ENCODE peak calls at places on chromosomes 3 and 15, in eight cellular contexts. U, S, K, G, C, V, H and R are unnamed samples. For H3K4me1 and H3K9me3, the result is how much of the 10 kb centered on the place peaks cover.

GRCh38 chr15:26891448-26891881 is 24.6 kb downstream of the GABRA5 start:
- DNase-seq in U (no peak), S (no peak), K (no peak), G (no peak), C (no peak), V (no peak), H (peak), R (peak)

GRCh38 chr3:22315925-22316324 is 564.9 kb upstream of the ZNF385D start:
- DNase-seq in U (no peak), S (no peak), K (no peak), G (no peak), C (no peak), V (no peak), H (peak), R (no peak)

GRCh38 chr15:74776851-74777768 is 4.8 kb upstream of the CSK start:
- DNase-seq in U (no peak), S (peak), K (peak), G (peak), C (no peak), V (no peak), H (no peak), R (peak)

GRCh38 chr3:179266701-179267211 is 15.8 kb upstream of the KCNMB3 start:
- DNase-seq in U (no peak), S (no peak), K (no peak), G (peak), C (no peak), V (no peak), H (no peak), R (peak)

GRCh38 chr3:137199678-137200077 is 241.9 kb downstream of the IL20RB start:
- DNase-seq in U (no peak), S (no peak), K (no peak), G (no peak), C (no peak), V (no peak), H (no peak), R (no peak)

GRCh38 chr3:53161345-53161819 is 373 bp downstream of the PRKCD start:
- DNase-seq in U (peak), S (no peak), K (peak), G (peak), C (no peak), V (no peak), H (no peak), R (peak)

GRCh38 chr15:65338366-65338765 is 33.9 kb downstream of the RNU5B-1 start:
- DNase-seq in U (no peak), S (no peak), K (no peak), G (peak), C (no peak), V (no peak), H (no peak), R (no peak)

GRCh38 chr3:125087768-125088391 is 32.1 kb upstream of the HEG1 start:
- DNase-seq in U (no peak), S (no peak), K (no peak), G (no peak), C (no peak), V (no peak), H (no peak), R (no peak)

GRCh38 chr15:99963976-99964375 is 230.7 kb upstream of the LYSMD4 start:
- DNase-seq in U (no peak), S (no peak), K (no peak), G (peak), C (no peak), V (no peak), H (no peak), R (no peak)

GRCh38 chr3:44883999-44884431 is 9.6 kb downstream of the TGM4 start:
- DNase-seq in U (no peak), S (no peak), K (no peak), G (no peak), C (peak), V (no peak), H (peak), R (no peak)

GRCh38 chr15:85314653-85315052 is 65.8 kb upstream of the AKAP13 start:
- DNase-seq in U (no peak), S (no peak), K (no peak), G (no peak), C (no peak), V (no peak), H (peak), R (no peak)

DNA sequence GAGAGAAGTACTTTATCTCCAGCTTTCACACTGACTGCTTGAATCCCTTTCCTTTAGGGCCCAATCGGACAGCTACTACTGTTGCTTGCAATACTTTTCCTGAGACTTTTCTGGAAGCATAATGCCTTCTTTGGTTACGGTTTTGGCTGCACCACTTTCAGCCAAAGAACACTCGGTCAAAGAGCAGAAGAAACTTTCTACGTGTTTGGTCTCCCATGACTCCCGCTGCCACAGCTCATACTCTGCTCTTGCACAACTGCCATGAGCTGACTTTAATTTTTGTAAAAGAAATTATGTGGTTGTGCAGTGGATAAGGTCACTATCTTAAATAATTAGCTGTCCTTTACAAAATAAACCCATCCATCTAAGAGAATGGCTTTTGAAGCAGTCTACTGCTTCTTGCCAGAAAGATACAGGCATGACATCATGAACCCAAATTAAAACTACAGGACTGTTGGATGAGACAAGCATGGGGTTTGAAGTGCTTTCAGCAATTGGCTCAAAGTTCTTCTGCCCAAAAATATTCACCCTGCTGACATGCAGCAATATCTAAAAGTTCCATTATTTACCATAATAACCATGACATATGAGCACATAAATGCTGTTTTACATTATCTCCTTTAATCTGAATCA is 42.0 kb downstream of the PROS1 start:
- DNase-seq in U (no peak), S (no peak), K (no peak), G (no peak), C (no peak), V (no peak), H (no peak), R (no peak)
- H3K4me1 ChIP-seq in U (under half), S (under half), K (under half), G (under half), C (under half), V (under half), H (under half), R (under half)

GRCh38 chr3:29695201-29695904 is 414.5 kb downstream of the RBMS3 start:
- DNase-seq in U (no peak), S (no peak), K (no peak), G (no peak), C (no peak), V (no peak), H (peak), R (no peak)
- H3K9me3 ChIP-seq in U (under half), S (under half), K (under half), G (under half), C (under half), V (under half), H (under half), R (under half)

GRCh38 chr3:10695595-10696285 is 120.3 kb upstream of the SLC6A11 start:
- DNase-seq in U (no peak), S (no peak), K (no peak), G (no peak), C (no peak), V (no peak), H (no peak), R (no peak)
- H3K4me1 ChIP-seq in U (under half), S (under half), K (under half), G (under half), C (under half), V (under half), H (under half), R (under half)

GRCh38 chr3:48271763-48272498 is 31.0 kb downstream of the ZNF589 start:
- DNase-seq in U (no peak), S (no peak), K (no peak), G (no peak), C (no peak), V (no peak), H (no peak), R (no peak)
- H3K9me3 ChIP-seq in U (under half), S (under half), K (under half), G (under half), C (under half), V (under half), H (under half), R (under half)

DNA sequence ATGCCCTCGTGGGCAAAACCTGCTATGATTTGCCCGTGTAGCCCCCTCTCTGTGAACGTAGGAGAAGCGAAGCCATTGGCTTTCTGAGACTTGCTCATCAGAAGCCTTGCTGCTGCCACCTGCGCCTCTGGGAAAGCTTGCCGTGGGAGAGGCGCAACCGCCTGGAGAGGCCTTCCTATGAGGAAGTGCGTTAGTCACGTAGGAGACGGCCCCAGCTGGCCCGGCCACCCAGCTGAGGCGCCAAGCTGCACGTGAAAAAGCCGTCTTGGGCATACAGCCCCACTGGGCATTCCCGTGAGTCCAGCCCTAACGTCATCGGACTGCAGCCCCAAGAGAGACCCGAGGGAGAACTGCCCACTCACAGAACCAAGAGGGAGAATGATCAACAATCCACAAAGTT is 49.1 kb upstream of the TJP1 start:
- DNase-seq in U (peak), S (no peak), K (peak), G (no peak), C (no peak), V (peak), H (no peak), R (peak)
- H3K4me1 ChIP-seq in U (under half), S (under half), K (under half), G (under half), C (under half), V (under half), H (under half), R (under half)

GRCh38 chr15:79728867-79729266 is 167.9 kb downstream of the MTHFS start:
- DNase-seq in U (no peak), S (no peak), K (no peak), G (no peak), C (no peak), V (no peak), H (no peak), R (no peak)
- H3K9me3 ChIP-seq in U (under half), S (under half), K (under half), G (under half), C (under half), V (under half), H (under half), R (under half)

GRCh38 chr15:83850846-83851245 is 196.9 kb downstream of the ADAMTSL3 start:
- DNase-seq in U (no peak), S (no peak), K (no peak), G (no peak), C (no peak), V (no peak), H (no peak), R (no peak)
- H3K4me1 ChIP-seq in U (under half), S (under half), K (under half), G (under half), C (under half), V (under half), H (under half), R (under half)

DNA sequence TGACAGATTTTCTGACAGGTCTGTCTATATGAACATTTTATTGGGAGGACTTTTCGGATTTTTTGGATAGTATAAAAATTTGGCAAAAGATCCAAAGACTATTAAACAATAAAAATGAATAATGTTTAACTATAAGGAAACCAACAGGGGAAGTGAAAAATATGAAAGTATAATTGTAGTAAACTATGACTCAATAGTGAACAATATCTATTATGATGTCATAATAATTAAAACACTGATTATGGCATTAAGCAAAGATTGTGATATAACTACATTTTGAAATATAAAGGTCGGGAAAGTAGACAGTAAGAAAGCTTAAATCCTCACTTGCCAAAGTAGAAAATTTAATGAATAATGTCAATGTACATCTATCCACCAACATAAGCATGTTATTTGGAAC is 44.3 kb upstream of the CNTN6 start:
- DNase-seq in U (no peak), S (no peak), K (no peak), G (no peak), C (no peak), V (no peak), H (no peak), R (no peak)
- H3K9me3 ChIP-seq in U (under half), S (under half), K (under half), G (under half), C (under half), V (under half), H (under half), R (under half)

DNA sequence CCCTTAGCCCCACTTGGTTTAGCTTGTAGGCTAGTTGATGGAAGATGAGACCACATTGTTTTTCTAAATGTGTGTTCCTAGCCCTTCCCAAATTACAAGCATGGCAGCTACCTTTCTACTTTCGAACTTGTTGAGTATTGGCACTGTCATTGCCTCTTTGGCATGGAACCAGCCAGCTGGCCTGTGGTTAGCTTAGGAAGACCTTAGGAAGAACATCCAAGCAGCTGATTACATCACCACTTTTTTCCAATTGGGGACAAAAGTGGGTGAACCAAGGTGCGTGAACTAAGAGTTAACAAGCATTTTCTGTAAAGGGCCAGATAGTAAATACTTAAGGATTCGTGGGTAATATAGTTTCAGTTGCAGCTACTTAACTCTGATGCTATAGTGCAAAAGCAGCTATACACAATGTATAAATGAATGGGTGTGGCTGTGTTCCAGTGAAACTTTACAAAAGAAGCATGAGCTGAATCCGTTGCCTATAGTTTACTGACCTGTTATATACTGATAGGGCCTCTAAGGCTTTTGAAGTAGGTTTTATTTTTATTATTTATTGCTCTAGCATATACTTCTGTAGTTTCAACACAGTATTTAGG is 8.5 kb downstream of the KLHL18 start:
- DNase-seq in U (no peak), S (no peak), K (no peak), G (no peak), C (no peak), V (no peak), H (no peak), R (no peak)
- H3K4me1 ChIP-seq in U (under half), S (under half), K (under half), G (under half), C (under half), V (under half), H (under half), R (under half)

GRCh38 chr15:23506762-23507161 is 58.7 kb upstream of the MKRN3 start:
- DNase-seq in U (no peak), S (no peak), K (no peak), G (no peak), C (no peak), V (no peak), H (no peak), R (no peak)
- H3K9me3 ChIP-seq in U (under half), S (under half), K (under half), G (under half), C (under half), V (under half), H (under half), R (under half)